ENCODE peak calls at places on chromosomes 7 and 10, in six cellular contexts. B, F, Z, Q, Y and H are unnamed samples.
A peak's percentile ranks its signal among the peaks of the same experiment; 100 is the strongest.

GRCh38 chr7:7474436-7474835 is 61.2 kb downstream of the COL28A1 start:
- DNase-seq in B (no peak), Q (no peak), Y (no peak), Z (no peak), F (no peak), H (no peak)

GRCh38 chr10:110533149-110533548 is 34.3 kb upstream of the SMC3 start:
- DNase-seq in Q (no peak), B (no peak), F (no peak), Z (no peak), Y (no peak), H (no peak)

GRCh38 chr10:76017733-76018433 is 586.5 kb downstream of the LRMDA start:
- DNase-seq in F (no peak), B (no peak), Q (no peak), Y (no peak), Z (no peak), H (no peak)

GRCh38 chr7:74656421-74656910 is 1.1 kb upstream of the GTF2I start:
- DNase-seq in Y (peak; percentile 51), F (no peak), Q (no peak), Z (no peak), B (peak; percentile 65), H (peak; percentile 31)

GRCh38 chr10:34739915-34740314 is 75.2 kb downstream of the PARD3 start:
- DNase-seq in Y (no peak), F (no peak), Z (no peak), Q (peak; percentile 64), B (no peak), H (no peak)

GRCh38 chr7:134691820-134692705 is 45.4 kb downstream of the BPGM start:
- DNase-seq in B (no peak), Y (no peak), Z (no peak), Q (no peak), F (no peak), H (no peak)

GRCh38 chr10:23293145-23293724 is 51.4 kb downstream of the C10orf67 start:
- DNase-seq in Y (peak; percentile 53), Q (peak; percentile 80), F (peak; percentile 9), Z (peak; percentile 4), B (peak; percentile 30), H (no peak)

GRCh38 chr7:123715793-123716192 is 33.0 kb downstream of the WASL start:
- DNase-seq in Y (no peak), B (no peak), Z (no peak), F (no peak), Q (no peak), H (no peak)

GRCh38 chr7:82330706-82331220 is 112.8 kb downstream of the CACNA2D1 start:
- DNase-seq in B (no peak), Y (no peak), Q (no peak), F (no peak), Z (no peak), H (no peak)

GRCh38 chr7:3459111-3459510 is 158.1 kb downstream of the SDK1 start:
- DNase-seq in F (no peak), B (no peak), Q (no peak), Z (no peak), Y (no peak), H (no peak)

GRCh38 chr10:29886299-29886698 is 173.1 kb downstream of the JCAD start:
- DNase-seq in B (no peak), Y (no peak), F (no peak), Z (no peak), Q (peak; percentile 35), H (no peak)

GRCh38 chr10:132305654-132306340 is 2.0 kb downstream of the STK32C start:
- DNase-seq in Y (no peak), B (no peak), Q (no peak), F (no peak), Z (no peak), H (no peak)

GRCh38 chr10:29966269-29966668 is 93.1 kb downstream of the JCAD start:
- DNase-seq in Z (no peak), Y (no peak), F (no peak), B (no peak), Q (no peak), H (no peak)

GRCh38 chr7:78090616-78091015 is 292.0 kb downstream of the PHTF2 start:
- DNase-seq in B (no peak), F (no peak), Y (no peak), Q (no peak), Z (no peak), H (no peak)

GRCh38 chr7:91940572-91941341 is at the start of gene AKAP9:
- DNase-seq in Y (peak; percentile 77), B (peak; percentile 91), Z (peak; percentile 44), F (peak; percentile 67), Q (peak; percentile 85), H (peak; percentile 69)

GRCh38 chr10:44316187-44316921 is 68.5 kb downstream of the CXCL12 start:
- DNase-seq in Q (peak; percentile 74), Y (no peak), F (no peak), Z (no peak), B (peak; percentile 97), H (no peak)

GRCh38 chr7:94649313-94649924 is 6.5 kb downstream of the SGCE start:
- DNase-seq in Q (no peak), Y (no peak), B (no peak), Z (no peak), F (no peak), H (no peak)

GRCh38 chr7:3277604-3278572 is 23.2 kb upstream of the SDK1 start:
- DNase-seq in Q (no peak), F (no peak), Z (no peak), Y (no peak), B (no peak), H (no peak)

GRCh38 chr7:88230646-88231045 is 10.8 kb upstream of the SRI start:
- DNase-seq in Z (no peak), Y (no peak), Q (no peak), F (no peak), B (no peak), H (no peak)
- TF ChIP-seq POLR2A in Z (no peak), Y (no peak), Q (no peak), F (no peak), B (no peak), H (no peak)

GRCh38 chr7:37489703-37490102 is 41.0 kb upstream of the ELMO1 start:
- DNase-seq in B (no peak), Y (no peak), Q (no peak), Z (no peak), F (no peak), H (no peak)
- TF ChIP-seq TAF1 in B (no peak), Y (no peak), Q (no peak), Z (no peak), F (no peak), H (no peak)

DNA sequence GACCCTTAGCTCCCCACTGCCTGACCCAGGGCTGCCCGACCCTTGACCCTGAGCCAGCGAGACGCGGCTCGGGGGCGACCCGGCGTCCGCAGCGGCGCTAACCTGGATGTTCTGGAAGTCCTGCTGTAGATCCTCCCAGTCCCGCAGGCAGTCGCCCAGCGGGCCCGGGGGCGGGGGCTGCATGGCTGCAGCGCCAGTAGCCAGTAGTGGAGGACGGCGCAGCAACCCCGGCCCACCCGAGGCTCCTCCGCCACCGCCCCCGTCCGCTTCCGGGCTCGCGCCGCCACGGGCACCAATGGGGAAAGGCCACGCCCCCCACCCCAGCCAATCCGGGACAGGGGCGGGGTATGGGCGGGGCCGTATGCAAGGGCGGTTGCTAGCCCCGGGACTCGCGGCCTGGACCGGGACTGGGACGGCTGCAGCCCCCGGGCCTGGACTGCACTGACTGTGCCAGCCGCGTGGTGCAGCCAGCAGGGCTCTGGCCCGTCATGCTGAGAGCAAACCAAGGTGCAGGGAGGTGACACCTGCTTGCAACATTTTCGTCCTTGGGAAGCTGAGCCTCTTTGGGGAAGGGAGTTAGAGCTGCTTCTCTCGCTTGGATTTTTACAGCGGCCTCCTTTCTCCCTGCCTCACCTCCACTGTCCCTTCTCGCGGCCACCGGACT is at the start of gene TMEM120A:
- DNase-seq in F (peak; percentile 100), Y (peak; percentile 88), B (peak; percentile 100), Q (peak; percentile 97), Z (peak; percentile 49), H (peak; percentile 100)
- TF ChIP-seq POLR2A in F (peak; percentile 65), Y (peak; percentile 96), B (peak; percentile 82), Q (peak; percentile 89), Z (peak; percentile 73), H (peak; percentile 64)

GRCh38 chr7:44978511-44979366 is at the start of gene MYO1G:
- DNase-seq in Q (peak; percentile 44), Z (peak; percentile 88), F (no peak), B (no peak), Y (no peak), H (no peak)
- TF ChIP-seq TAF1 in Q (no peak), Z (peak; percentile 71), F (peak; percentile 67), B (no peak), Y (no peak), H (peak; percentile 67)

DNA sequence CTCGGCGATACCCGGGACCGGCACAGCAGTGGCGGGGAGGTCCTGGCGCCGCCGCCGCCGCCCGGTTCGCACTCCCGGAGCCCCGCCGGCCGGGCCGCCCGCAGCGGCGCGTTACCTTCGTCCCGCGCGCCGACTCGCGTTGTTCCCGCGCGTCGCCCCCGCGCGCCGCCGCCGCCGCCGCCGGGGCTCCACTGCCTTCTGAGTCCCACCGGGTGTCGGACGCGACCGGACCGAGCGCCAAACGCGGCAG is at the start of gene EZH2:
- DNase-seq in B (no peak), F (no peak), Q (no peak), Y (no peak), Z (no peak), H (no peak)
- TF ChIP-seq POLR2A in B (no peak), F (no peak), Q (no peak), Y (peak; percentile 15), Z (peak; percentile 83), H (peak; percentile 82)

GRCh38 chr7:131948434-131949053 is 392.1 kb upstream of the PODXL start:
- DNase-seq in Q (no peak), Y (peak; percentile 13), F (no peak), Z (no peak), B (no peak), H (no peak)

GRCh38 chr7:131950758-131951157 is 394.3 kb upstream of the PODXL start:
- DNase-seq in B (no peak), Y (no peak), Q (no peak), F (no peak), Z (no peak), H (no peak)

GRCh38 chr7:131949659-131950058 is 393.2 kb upstream of the PODXL start:
- DNase-seq in F (no peak), Y (no peak), B (no peak), Z (no peak), Q (no peak), H (no peak)

GRCh38 chr7:131956864-131957263 is 400.4 kb upstream of the PODXL start:
- DNase-seq in B (no peak), Q (no peak), Z (no peak), F (no peak), Y (no peak), H (no peak)

DNA sequence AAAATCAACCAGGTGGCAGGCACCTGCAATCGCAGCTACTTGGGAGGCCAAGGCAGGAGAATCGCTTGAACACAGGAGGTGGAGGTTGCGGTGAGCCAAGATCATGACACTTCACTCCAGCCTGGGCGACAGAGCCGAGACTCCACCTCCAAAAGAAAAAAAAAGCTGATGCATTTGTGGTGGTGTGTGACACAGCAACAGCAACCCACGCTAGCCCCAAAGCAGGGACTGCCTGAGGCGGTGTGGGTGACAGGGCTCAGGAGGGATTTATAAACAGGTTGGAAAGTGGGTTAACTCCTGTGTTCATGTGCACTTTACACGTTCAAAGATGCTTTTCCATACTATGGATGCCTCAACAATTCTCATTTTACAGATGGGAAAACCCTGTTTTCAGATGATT is 395.9 kb upstream of the PODXL start:
- DNase-seq in B (no peak), F (no peak), Z (no peak), Y (no peak), Q (no peak), H (no peak)
- TF ChIP-seq TAF1 in B (no peak), F (no peak), Z (no peak), Y (no peak), Q (no peak), H (no peak)